ENCODE peak calls at places on chromosomes 1 and 21, in nine cellular contexts. One of them, this sample, is unnamed.

GRCh38 chr1:143735764-143736461 is 235.9 kb downstream of the FAM72C start:
- DNase-seq in OCI-LY7: no peak
- DNase-seq in SJSA1: no peak
- DNase-seq in AG04450: no peak
- DNase-seq in tibial nerve: no peak
- DNase-seq in body of pancreas: no peak
- DNase-seq in astrocyte: no peak
- DNase-seq in uterus: no peak
- DNase-seq in PC-3: no peak
- DNase-seq in this sample: peak; percentile 63

GRCh38 chr1:234918216-234918841 is 210.3 kb downstream of the TOMM20 start:
- DNase-seq in OCI-LY7: no peak
- DNase-seq in SJSA1: no peak
- DNase-seq in AG04450: no peak
- DNase-seq in tibial nerve: no peak
- DNase-seq in body of pancreas: peak; percentile 47
- DNase-seq in astrocyte: peak; percentile 86
- DNase-seq in uterus: no peak
- DNase-seq in PC-3: no peak
- DNase-seq in this sample: no peak

GRCh38 chr1:77316006-77316405 is 34.2 kb downstream of the AK5 start:
- DNase-seq in OCI-LY7: no peak
- DNase-seq in SJSA1: peak; percentile 10
- DNase-seq in AG04450: no peak
- DNase-seq in tibial nerve: no peak
- DNase-seq in body of pancreas: no peak
- DNase-seq in astrocyte: peak; percentile 68
- DNase-seq in uterus: no peak
- DNase-seq in PC-3: no peak
- DNase-seq in this sample: no peak

GRCh38 chr1:116256875-116257823 is 115.9 kb upstream of the ATP1A1 start:
- DNase-seq in OCI-LY7: peak; percentile 97
- DNase-seq in SJSA1: no peak
- DNase-seq in AG04450: no peak
- DNase-seq in tibial nerve: no peak
- DNase-seq in body of pancreas: no peak
- DNase-seq in astrocyte: no peak
- DNase-seq in uterus: no peak
- DNase-seq in PC-3: no peak
- DNase-seq in this sample: no peak

GRCh38 chr1:43597721-43598120 is 52.2 kb upstream of the KDM4A start:
- DNase-seq in OCI-LY7: no peak
- DNase-seq in SJSA1: no peak
- DNase-seq in AG04450: no peak
- DNase-seq in tibial nerve: no peak
- DNase-seq in body of pancreas: no peak
- DNase-seq in astrocyte: no peak
- DNase-seq in uterus: no peak
- DNase-seq in PC-3: no peak
- DNase-seq in this sample: no peak

GRCh38 chr1:113369040-113369439 is 21.3 kb upstream of the MAGI3 start:
- DNase-seq in OCI-LY7: no peak
- DNase-seq in SJSA1: no peak
- DNase-seq in AG04450: no peak
- DNase-seq in tibial nerve: no peak
- DNase-seq in body of pancreas: no peak
- DNase-seq in astrocyte: no peak
- DNase-seq in uterus: no peak
- DNase-seq in PC-3: no peak
- DNase-seq in this sample: no peak

GRCh38 chr21:35048183-35048601 is 910 bp downstream of the RUNX1 start:
- DNase-seq in OCI-LY7: peak; percentile 58
- DNase-seq in SJSA1: peak; percentile 80
- DNase-seq in AG04450: no peak
- DNase-seq in tibial nerve: no peak
- DNase-seq in body of pancreas: peak; percentile 14
- DNase-seq in astrocyte: peak; percentile 30
- DNase-seq in uterus: no peak
- DNase-seq in PC-3: peak; percentile 46
- DNase-seq in this sample: no peak

GRCh38 chr1:220970311-220970710 is 91.1 kb downstream of the HLX start:
- DNase-seq in OCI-LY7: no peak
- DNase-seq in SJSA1: no peak
- DNase-seq in AG04450: no peak
- DNase-seq in tibial nerve: no peak
- DNase-seq in body of pancreas: no peak
- DNase-seq in astrocyte: peak; percentile 23
- DNase-seq in uterus: no peak
- DNase-seq in PC-3: no peak
- DNase-seq in this sample: no peak

GRCh38 chr1:74812180-74812541 is 79.2 kb downstream of the TYW3 start:
- DNase-seq in OCI-LY7: no peak
- DNase-seq in SJSA1: no peak
- DNase-seq in AG04450: no peak
- DNase-seq in tibial nerve: no peak
- DNase-seq in body of pancreas: no peak
- DNase-seq in astrocyte: no peak
- DNase-seq in uterus: no peak
- DNase-seq in PC-3: no peak
- DNase-seq in this sample: no peak

GRCh38 chr21:32516729-32517649 is 68.3 kb downstream of the TCP10L start:
- DNase-seq in OCI-LY7: no peak
- DNase-seq in SJSA1: peak; percentile 55
- DNase-seq in AG04450: peak; percentile 98
- DNase-seq in tibial nerve: no peak
- DNase-seq in body of pancreas: no peak
- DNase-seq in astrocyte: peak; percentile 99
- DNase-seq in uterus: no peak
- DNase-seq in PC-3: peak; percentile 82
- DNase-seq in this sample: no peak

GRCh38 chr1:196324345-196324744 is 283.9 kb downstream of the KCNT2 start:
- DNase-seq in OCI-LY7: no peak
- DNase-seq in SJSA1: no peak
- DNase-seq in AG04450: no peak
- DNase-seq in tibial nerve: no peak
- DNase-seq in body of pancreas: no peak
- DNase-seq in astrocyte: no peak
- DNase-seq in uterus: no peak
- DNase-seq in PC-3: peak; percentile 56
- DNase-seq in this sample: no peak

GRCh38 chr1:10530756-10531155 is 56.0 kb downstream of the PEX14 start:
- DNase-seq in OCI-LY7: no peak
- DNase-seq in SJSA1: peak; percentile 84
- DNase-seq in AG04450: no peak
- DNase-seq in tibial nerve: no peak
- DNase-seq in body of pancreas: no peak
- DNase-seq in astrocyte: peak; percentile 90
- DNase-seq in uterus: no peak
- DNase-seq in PC-3: no peak
- DNase-seq in this sample: no peak

GRCh38 chr1:110242731-110243130 is 32.6 kb downstream of the KCNC4 start:
- DNase-seq in OCI-LY7: no peak
- DNase-seq in SJSA1: no peak
- DNase-seq in AG04450: no peak
- DNase-seq in tibial nerve: no peak
- DNase-seq in body of pancreas: peak; percentile 79
- DNase-seq in astrocyte: no peak
- DNase-seq in uterus: no peak
- DNase-seq in PC-3: no peak
- DNase-seq in this sample: no peak

GRCh38 chr1:109640285-109640865 is 15.5 kb upstream of the GSTM4 start:
- DNase-seq in OCI-LY7: peak; percentile 77
- DNase-seq in SJSA1: peak; percentile 50
- DNase-seq in AG04450: no peak
- DNase-seq in tibial nerve: peak; percentile 89
- DNase-seq in body of pancreas: peak; percentile 94
- DNase-seq in astrocyte: no peak
- DNase-seq in uterus: peak; percentile 78
- DNase-seq in PC-3: peak; percentile 87
- DNase-seq in this sample: no peak

GRCh38 chr1:201503397-201504176 is 3.3 kb downstream of the CSRP1 start:
- DNase-seq in OCI-LY7: no peak
- DNase-seq in SJSA1: peak; percentile 87
- DNase-seq in AG04450: peak; percentile 98
- DNase-seq in tibial nerve: no peak
- DNase-seq in body of pancreas: peak; percentile 59
- DNase-seq in astrocyte: peak; percentile 99
- DNase-seq in uterus: peak; percentile 84
- DNase-seq in PC-3: peak; percentile 86
- DNase-seq in this sample: no peak

DNA sequence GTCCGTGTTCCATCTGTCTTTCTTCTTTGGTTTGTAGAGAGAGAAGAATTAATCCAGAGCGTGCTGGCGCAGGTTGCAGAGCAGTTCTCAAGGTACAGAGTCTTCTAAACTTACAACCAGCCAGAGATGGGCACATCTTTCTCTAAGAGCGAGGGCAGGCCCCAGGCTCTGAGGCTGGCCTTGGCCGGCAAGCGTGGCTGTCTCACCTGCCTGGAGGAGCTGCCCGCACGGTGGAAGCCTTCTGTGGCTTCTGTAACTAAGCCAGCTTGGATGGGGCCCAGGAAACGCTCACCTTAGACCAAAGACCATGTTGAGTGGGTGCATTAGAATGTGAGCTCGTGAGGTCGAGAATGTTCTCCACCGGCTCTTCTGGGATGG is 78.6 kb downstream of the PDE9A start:
- DNase-seq in OCI-LY7: no peak
- DNase-seq in SJSA1: no peak
- DNase-seq in AG04450: no peak
- DNase-seq in tibial nerve: no peak
- DNase-seq in body of pancreas: no peak
- DNase-seq in astrocyte: no peak
- DNase-seq in uterus: no peak
- DNase-seq in PC-3: peak; percentile 30
- DNase-seq in this sample: no peak
- H3K27ac ChIP-seq in OCI-LY7: no peak overlapping the region
- H3K27ac ChIP-seq in SJSA1: no peak overlapping the region
- H3K27ac ChIP-seq in AG04450: no peak overlapping the region
- H3K27ac ChIP-seq in tibial nerve: no peak overlapping the region
- H3K27ac ChIP-seq in body of pancreas: peak overlapping the region; percentile 72
- H3K27ac ChIP-seq in astrocyte: no peak overlapping the region
- H3K27ac ChIP-seq in uterus: no peak overlapping the region
- H3K27ac ChIP-seq in PC-3: peak overlapping the region; percentile 83
- H3K27ac ChIP-seq in this sample: no peak overlapping the region

GRCh38 chr1:1274931-1275431 is 1.3 kb upstream of the UBE2J2 start:
- DNase-seq in OCI-LY7: no peak
- DNase-seq in SJSA1: no peak
- DNase-seq in AG04450: no peak
- DNase-seq in tibial nerve: no peak
- DNase-seq in body of pancreas: no peak
- DNase-seq in astrocyte: no peak
- DNase-seq in uterus: no peak
- DNase-seq in PC-3: no peak
- DNase-seq in this sample: no peak

GRCh38 chr1:1275836-1276235 is 2.2 kb upstream of the UBE2J2 start:
- DNase-seq in OCI-LY7: no peak
- DNase-seq in SJSA1: no peak
- DNase-seq in AG04450: no peak
- DNase-seq in tibial nerve: no peak
- DNase-seq in body of pancreas: no peak
- DNase-seq in astrocyte: peak; percentile 64
- DNase-seq in uterus: no peak
- DNase-seq in PC-3: no peak
- DNase-seq in this sample: no peak

GRCh38 chr1:1273152-1273534 is 511 bp downstream of the UBE2J2 start:
- DNase-seq in OCI-LY7: no peak
- DNase-seq in SJSA1: no peak
- DNase-seq in AG04450: no peak
- DNase-seq in tibial nerve: no peak
- DNase-seq in body of pancreas: no peak
- DNase-seq in astrocyte: no peak
- DNase-seq in uterus: no peak
- DNase-seq in PC-3: no peak
- DNase-seq in this sample: no peak

GRCh38 chr1:1273535-1274298 is at the start of gene UBE2J2:
- DNase-seq in OCI-LY7: peak; percentile 94
- DNase-seq in SJSA1: peak; percentile 82
- DNase-seq in AG04450: peak; percentile 85
- DNase-seq in tibial nerve: peak; percentile 92
- DNase-seq in body of pancreas: peak; percentile 95
- DNase-seq in astrocyte: peak; percentile 82
- DNase-seq in uterus: peak; percentile 91
- DNase-seq in PC-3: peak; percentile 91
- DNase-seq in this sample: no peak

GRCh38 chr1:1274299-1274930 is 761 bp upstream of the UBE2J2 start:
- DNase-seq in OCI-LY7: no peak
- DNase-seq in SJSA1: no peak
- DNase-seq in AG04450: no peak
- DNase-seq in tibial nerve: no peak
- DNase-seq in body of pancreas: no peak
- DNase-seq in astrocyte: no peak
- DNase-seq in uterus: no peak
- DNase-seq in PC-3: no peak
- DNase-seq in this sample: no peak
- H3K27ac ChIP-seq in OCI-LY7: no peak overlapping the region
- H3K27ac ChIP-seq in SJSA1: peak overlapping the region; percentile 87
- H3K27ac ChIP-seq in AG04450: no peak overlapping the region
- H3K27ac ChIP-seq in tibial nerve: peak overlapping the region; percentile 77
- H3K27ac ChIP-seq in body of pancreas: peak overlapping the region; percentile 79
- H3K27ac ChIP-seq in astrocyte: peak overlapping the region; percentile 83
- H3K27ac ChIP-seq in uterus: peak overlapping the region; percentile 84
- H3K27ac ChIP-seq in PC-3: peak overlapping the region; percentile 23
- H3K27ac ChIP-seq in this sample: no peak overlapping the region

GRCh38 chr1:171174895-171175294 is 10.2 kb upstream of the FMO2 start:
- DNase-seq in OCI-LY7: no peak
- DNase-seq in SJSA1: no peak
- DNase-seq in AG04450: no peak
- DNase-seq in tibial nerve: no peak
- DNase-seq in body of pancreas: no peak
- DNase-seq in astrocyte: no peak
- DNase-seq in uterus: no peak
- DNase-seq in PC-3: no peak
- DNase-seq in this sample: no peak
- H3K27ac ChIP-seq in OCI-LY7: no peak overlapping the region
- H3K27ac ChIP-seq in SJSA1: no peak overlapping the region
- H3K27ac ChIP-seq in AG04450: no peak overlapping the region
- H3K27ac ChIP-seq in tibial nerve: no peak overlapping the region
- H3K27ac ChIP-seq in body of pancreas: no peak overlapping the region
- H3K27ac ChIP-seq in astrocyte: no peak overlapping the region
- H3K27ac ChIP-seq in uterus: no peak overlapping the region
- H3K27ac ChIP-seq in PC-3: no peak overlapping the region
- H3K27ac ChIP-seq in this sample: no peak overlapping the region

DNA sequence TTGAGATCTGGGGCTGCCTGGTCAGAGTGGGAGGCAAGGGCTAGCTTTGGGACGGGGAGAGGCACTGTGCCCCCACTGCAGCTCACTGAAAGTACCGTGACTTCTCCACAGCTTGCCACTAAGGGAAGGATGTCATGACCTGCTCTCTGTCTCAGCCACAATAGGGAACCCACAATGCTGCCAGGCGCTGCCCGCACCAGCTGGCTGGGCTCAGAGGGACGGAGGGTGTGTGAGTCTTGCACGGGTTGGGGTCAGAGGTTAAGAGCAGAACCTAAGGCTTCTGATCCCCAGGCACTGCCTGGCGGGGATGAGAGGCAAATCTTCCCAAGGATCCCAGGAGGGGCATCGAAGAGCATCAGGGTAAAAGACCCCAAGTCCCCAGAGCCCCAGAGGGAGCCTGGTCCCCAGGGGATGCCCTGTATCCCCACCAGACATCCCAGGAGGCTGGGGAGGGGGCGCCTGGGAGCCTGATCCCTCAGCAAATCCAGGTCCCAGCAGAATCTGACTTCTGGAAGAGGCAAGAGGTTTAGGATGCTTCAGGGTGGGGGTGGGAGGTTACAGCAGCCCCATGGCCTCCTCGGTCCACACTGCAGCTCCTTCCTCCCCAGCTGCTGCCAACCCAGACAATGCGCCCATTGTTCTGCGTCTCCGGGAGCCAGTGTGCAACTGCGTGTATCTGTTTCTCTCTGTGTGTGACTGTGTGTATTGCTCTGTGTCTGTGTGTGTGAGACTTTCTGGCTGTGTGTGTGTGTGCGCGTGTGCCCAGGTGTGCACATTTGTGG is 2.0 kb upstream of the MARCKSL1 start:
- DNase-seq in OCI-LY7: no peak
- DNase-seq in SJSA1: no peak
- DNase-seq in AG04450: no peak
- DNase-seq in tibial nerve: peak; percentile 36
- DNase-seq in body of pancreas: peak; percentile 49
- DNase-seq in astrocyte: peak; percentile 55
- DNase-seq in uterus: no peak
- DNase-seq in PC-3: peak; percentile 39
- DNase-seq in this sample: no peak
- H3K27ac ChIP-seq in OCI-LY7: no peak overlapping the region
- H3K27ac ChIP-seq in SJSA1: no peak overlapping the region
- H3K27ac ChIP-seq in AG04450: no peak overlapping the region
- H3K27ac ChIP-seq in tibial nerve: peak overlapping the region; percentile 25
- H3K27ac ChIP-seq in body of pancreas: peak overlapping the region; percentile 57
- H3K27ac ChIP-seq in astrocyte: peak overlapping the region; percentile 4
- H3K27ac ChIP-seq in uterus: no peak overlapping the region
- H3K27ac ChIP-seq in PC-3: peak overlapping the region; percentile 28
- H3K27ac ChIP-seq in this sample: no peak overlapping the region

This sample was measured in iPS DF 6.9.